ENCODE peak calls at places on chromosome 19, in ten cellular contexts. H is HL-60; W is HEK293T; M is EL; D is T-cell; X is activated naive CD4-positive, alpha-beta T cell; B is natural killer cell treated with Interleukin-12 subunit alpha and Interleukin-12 subunit beta and Interleukin-15 and Interleukin-18, amount 100 ng/mL, for 72 hours; U is fibroblast of lung; L is tibial artery; I is fibroblast of the conjunctiva. R is an unnamed sample.

GRCh38 chr19:58009666-58010301 is 7.2 kb upstream of the ZNF606 start:
- DNase-seq in X (no peak), L (peak), B (no peak), I (peak), D (peak), U (peak), M (peak), W (no peak), H (peak), R (peak)

GRCh38 chr19:35055715-35056179 is 14.2 kb downstream of the HPN start:
- DNase-seq in H (no peak), L (no peak), D (no peak), I (no peak), W (no peak), B (no peak), U (no peak), M (no peak), X (no peak), R (no peak)

GRCh38 chr19:51065221-51065960 is 499 bp upstream of the KLK13 start:
- DNase-seq in L (no peak), D (no peak), U (no peak), B (no peak), H (no peak), I (no peak), X (no peak), W (no peak), M (no peak), R (no peak)

GRCh38 chr19:9205506-9206113 is 13.8 kb downstream of the OR7D4 start:
- DNase-seq in D (peak), M (peak), H (peak), B (peak), W (peak), U (peak), L (peak), I (peak), X (peak), R (peak)

GRCh38 chr19:8396563-8397203 is 6.5 kb downstream of the RAB11B start:
- DNase-seq in H (peak), M (peak), W (peak), X (peak), I (peak), L (no peak), D (peak), B (peak), U (peak), R (peak)

GRCh38 chr19:16899566-16900075 is 10.8 kb downstream of the F2RL3 start:
- DNase-seq in W (peak), X (no peak), I (no peak), M (peak), D (peak), B (no peak), L (no peak), H (peak), U (no peak), R (no peak)

GRCh38 chr19:12985049-12985776 is 10.1 kb upstream of the NFIX start:
- DNase-seq in X (no peak), I (no peak), L (peak), B (no peak), M (peak), U (peak), W (no peak), H (no peak), D (peak), R (no peak)

GRCh38 chr19:50777830-50778303 is 7.6 kb downstream of the GPR32 start:
- DNase-seq in B (no peak), D (no peak), H (no peak), W (no peak), U (no peak), M (no peak), I (no peak), L (no peak), X (no peak), R (no peak)

GRCh38 chr19:30664358-30665058 is 292.3 kb downstream of the ZNF536 start:
- DNase-seq in L (no peak), D (no peak), U (no peak), W (peak), M (no peak), I (no peak), B (no peak), H (no peak), X (no peak), R (no peak)

GRCh38 chr19:47047931-47048399 is 459 bp downstream of the TMEM160 start:
- DNase-seq in X (no peak), W (peak), H (peak), U (peak), D (peak), B (peak), L (peak), I (peak), M (peak), R (peak)

GRCh38 chr19:919157-920050 is 2.3 kb downstream of the KISS1R start:
- DNase-seq in D (peak), X (no peak), H (no peak), I (no peak), U (no peak), B (no peak), W (no peak), L (no peak), M (no peak), R (no peak)

GRCh38 chr19:18940791-18941627 is at the start of gene HOMER3:
- DNase-seq in D (peak), X (peak), L (peak), W (peak), B (peak), U (peak), H (peak), M (peak), I (no peak), R (peak)

GRCh38 chr19:35710784-35711723 is 6.7 kb downstream of the ZBTB32 start:
- DNase-seq in D (no peak), W (no peak), L (no peak), H (no peak), U (no peak), X (no peak), B (peak), M (no peak), I (no peak), R (no peak)

GRCh38 chr19:14150041-14150769 is 13.8 kb upstream of the ASF1B start:
- DNase-seq in U (no peak), I (no peak), W (no peak), H (no peak), B (no peak), M (no peak), D (no peak), L (no peak), X (no peak), R (no peak)

GRCh38 chr19:46725859-46726393 is 9.0 kb upstream of the PRKD2 start:
- DNase-seq in L (no peak), M (no peak), U (no peak), W (no peak), I (no peak), X (no peak), D (no peak), H (no peak), B (peak), R (no peak)

GRCh38 chr19:52923782-52924593 is 760 bp upstream of the ZNF888 start:
- DNase-seq in H (peak), U (peak), L (peak), M (peak), B (no peak), I (no peak), D (no peak), W (no peak), X (no peak), R (no peak)

GRCh38 chr19:29143183-29143582 is 69.8 kb downstream of the UQCRFS1 start:
- DNase-seq in H (no peak), U (no peak), L (no peak), X (no peak), B (no peak), I (no peak), M (no peak), W (no peak), D (no peak), R (no peak)

GRCh38 chr19:2385053-2385721 is 25.1 kb downstream of the TMPRSS9 start:
- DNase-seq in X (no peak), H (peak), B (no peak), L (no peak), U (peak), D (no peak), M (peak), W (peak), I (peak), R (peak)

R was measured in ovary.